ENCODE peak calls at places on chromosome 22, in nine cellular contexts. O is hepatocyte, T is Calu3, Q is fibroblast of mammary gland, F is keratinocyte, N is adrenal gland, G is GM13977, X is body of pancreas, W is GM06990. B is an unnamed sample.

GRCh38 chr22:19981961-19982920 is 34.4 kb downstream of the ARVCF start:
- DNase-seq in W (no peak), T (no peak), N (no peak), G (no peak), O (no peak), X (no peak), F (no peak), Q (no peak), B (no peak)

GRCh38 chr22:32994046-32994827 is 63.9 kb downstream of the SYN3 start:
- DNase-seq in W (no peak), G (no peak), F (no peak), N (no peak), X (no peak), Q (no peak), O (no peak), T (no peak), B (no peak)

GRCh38 chr22:32644252-32645100 is 157.0 kb upstream of the TIMP3 start:
- DNase-seq in T (peak; percentile 13), Q (no peak), W (peak; percentile 12), F (peak; percentile 89), O (peak; percentile 69), X (peak; percentile 55), N (peak; percentile 55), G (no peak), B (no peak)

GRCh38 chr22:38462960-38463784 is 4.7 kb upstream of the KDELR3 start:
- DNase-seq in N (no peak), T (no peak), G (no peak), X (peak; percentile 32), W (no peak), F (no peak), O (peak; percentile 74), Q (no peak), B (no peak)

GRCh38 chr22:42171417-42171816 is 40.8 kb upstream of the CYP2D6 start:
- DNase-seq in X (no peak), T (no peak), Q (no peak), N (no peak), O (no peak), W (no peak), F (no peak), G (no peak), B (no peak)

GRCh38 chr22:19876941-19877625 is 22.4 kb upstream of the GNB1L start:
- DNase-seq in G (no peak), F (no peak), N (peak; percentile 5), T (no peak), O (no peak), Q (no peak), X (no peak), W (no peak), B (no peak)

GRCh38 chr22:46734830-46735453 is 3.1 kb downstream of the CERK start:
- DNase-seq in F (no peak), W (peak; percentile 65), Q (no peak), G (peak; percentile 69), O (peak; percentile 7), X (peak; percentile 62), N (peak; percentile 64), T (no peak), B (no peak)

GRCh38 chr22:35930933-35931332 is 97.7 kb downstream of the RBFOX2 start:
- DNase-seq in N (peak; percentile 33), T (peak; percentile 28), O (peak; percentile 68), X (peak; percentile 68), W (no peak), Q (peak; percentile 86), F (no peak), G (peak; percentile 50), B (peak; percentile 54)

GRCh38 chr22:20036535-20037392 is 15.9 kb downstream of the TANGO2 start:
- DNase-seq in X (no peak), G (no peak), F (no peak), O (no peak), Q (no peak), W (no peak), N (no peak), T (no peak), B (no peak)

GRCh38 chr22:50244420-50245213 is at the start of gene TUBGCP6:
- DNase-seq in F (no peak), N (peak; percentile 95), T (peak; percentile 94), W (peak; percentile 92), Q (peak; percentile 89), G (peak; percentile 95), X (peak; percentile 96), O (peak; percentile 97), B (peak; percentile 51)

GRCh38 chr22:42610211-42610610 is 4.5 kb downstream of the POLDIP3 start:
- DNase-seq in Q (no peak), W (no peak), G (no peak), F (no peak), T (no peak), O (no peak), X (no peak), N (no peak), B (no peak)

GRCh38 chr22:45201678-45202332 is 38.1 kb downstream of the NUP50 start:
- DNase-seq in F (no peak), X (no peak), O (no peak), N (no peak), Q (peak; percentile 74), W (no peak), G (no peak), T (no peak), B (peak; percentile 57)

GRCh38 chr22:35375031-35375430 is 5.9 kb upstream of the HMOX1 start:
- DNase-seq in T (no peak), O (no peak), F (no peak), G (no peak), N (no peak), Q (peak; percentile 84), W (no peak), X (no peak), B (no peak)

GRCh38 chr22:17013396-17014100 is 5.5 kb upstream of the GAB4 start:
- DNase-seq in O (no peak), F (no peak), Q (no peak), W (no peak), G (no peak), X (no peak), T (no peak), N (no peak), B (no peak)

GRCh38 chr22:44587004-44587793 is 89.2 kb upstream of the RTL6 start:
- DNase-seq in T (no peak), N (no peak), G (peak; percentile 66), X (peak; percentile 50), W (no peak), O (no peak), Q (no peak), F (no peak), B (no peak)

GRCh38 chr22:22922954-22923319 is 35.3 kb downstream of the IGLL5 start:
- DNase-seq in F (no peak), N (no peak), T (no peak), G (no peak), Q (no peak), O (no peak), X (no peak), W (no peak), B (no peak)

GRCh38 chr22:22924369-22925145 is 36.9 kb downstream of the IGLL5 start:
- DNase-seq in Q (no peak), O (no peak), G (no peak), T (no peak), X (no peak), W (no peak), F (no peak), N (no peak), B (no peak)

GRCh38 chr22:22925146-22925794 is 37.7 kb downstream of the IGLL5 start:
- DNase-seq in O (no peak), W (no peak), X (no peak), N (no peak), Q (no peak), T (no peak), G (no peak), F (no peak), B (no peak)

GRCh38 chr22:22923379-22923778 is 35.8 kb downstream of the IGLL5 start:
- DNase-seq in T (no peak), X (no peak), G (no peak), Q (no peak), N (no peak), F (no peak), W (no peak), O (no peak), B (no peak)

DNA sequence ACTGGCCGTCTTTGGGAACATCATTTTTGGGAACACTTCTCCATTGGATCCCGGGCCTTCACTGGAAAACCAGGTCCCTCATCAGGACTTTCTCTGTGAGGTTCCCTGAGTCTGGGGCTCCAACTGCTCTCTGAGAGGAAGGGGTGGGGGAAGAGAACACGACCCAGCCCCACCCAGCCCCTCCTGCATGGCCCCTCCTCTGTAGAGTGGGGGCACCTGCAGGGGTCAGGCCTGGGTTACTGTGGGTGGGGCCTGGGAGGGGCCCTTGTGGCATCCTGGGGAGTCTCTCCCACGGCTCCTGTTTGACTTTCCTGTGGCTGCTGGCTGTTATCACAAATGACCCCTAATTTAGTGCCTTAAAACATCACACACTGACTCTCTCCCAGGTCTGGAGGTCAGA is 36.3 kb downstream of the IGLL5 start:
- DNase-seq in W (no peak), N (no peak), Q (no peak), O (peak; percentile 32), F (no peak), T (no peak), X (no peak), G (no peak), B (no peak)
- TF ChIP-seq CTCF in W (no peak), N (no peak), Q (no peak), O (no peak), F (no peak), T (no peak), X (no peak), G (no peak), B (no peak)

DNA sequence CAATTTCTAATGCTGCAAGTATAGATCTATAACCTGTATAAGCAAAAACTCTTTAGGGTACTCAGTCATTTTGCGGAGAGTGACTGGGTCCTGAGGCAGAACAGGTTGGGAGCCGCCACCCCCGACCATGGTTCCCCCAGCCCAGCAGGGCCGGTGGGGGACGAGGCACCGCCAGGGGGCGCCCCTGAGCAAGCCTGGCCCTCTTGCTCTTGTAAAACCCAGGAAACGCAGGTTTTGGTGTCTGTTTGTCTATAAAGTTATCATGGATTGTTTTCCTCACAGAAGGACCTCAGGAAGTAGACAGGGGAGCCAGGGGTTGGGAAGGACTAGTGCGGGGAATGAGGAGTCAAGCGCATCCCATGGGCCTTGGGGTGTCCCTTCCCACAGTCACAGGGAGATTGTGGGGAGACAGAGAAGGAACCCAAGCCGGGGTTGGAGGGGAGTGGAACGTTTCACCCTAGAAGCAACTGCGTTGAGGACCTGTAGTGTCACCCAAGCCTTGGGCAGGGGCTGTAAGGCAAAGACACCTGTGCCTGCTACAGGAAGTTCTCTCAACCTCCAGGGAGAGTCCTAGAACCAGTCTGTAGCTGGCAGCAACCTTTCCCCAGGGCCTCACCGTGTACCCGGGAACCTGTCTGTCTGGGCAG is 26.4 kb downstream of the KCTD17 start:
- DNase-seq in F (no peak), N (peak; percentile 58), Q (peak; percentile 43), T (peak; percentile 84), O (peak; percentile 78), W (peak; percentile 78), G (peak; percentile 93), X (peak; percentile 38), B (peak; percentile 10)
- TF ChIP-seq CTCF in F (peak; percentile 90), N (peak; percentile 88), Q (peak; percentile 94), T (peak; percentile 98), O (peak; percentile 97), W (peak; percentile 99), G (peak; percentile 96), X (peak; percentile 86), B (no peak)

GRCh38 chr22:40084246-40084645 is 89.5 kb downstream of the FAM83F start:
- DNase-seq in T (no peak), G (no peak), O (no peak), Q (no peak), X (no peak), N (no peak), F (no peak), W (no peak), B (no peak)
- TF ChIP-seq CTCF in T (no peak), G (no peak), O (no peak), Q (no peak), X (no peak), N (no peak), F (no peak), W (no peak), B (no peak)

GRCh38 chr22:27723150-27723549 is 78.4 kb downstream of the MN1 start:
- DNase-seq in F (no peak), W (no peak), X (no peak), G (no peak), N (no peak), T (no peak), Q (no peak), O (no peak), B (no peak)
- TF ChIP-seq CTCF in F (no peak), W (no peak), X (no peak), G (no peak), N (peak; percentile 8), T (peak; percentile 48), Q (no peak), O (no peak), B (peak; percentile 9)